ENCODE peak calls at places on chromosomes 13 and 19, in four cellular contexts. One of them, this sample, is unnamed.

GRCh38 chr19:41808663-41809566 is 12.5 kb downstream of the CEACAM3 start:
- DNase-seq in A549: no peak
- DNase-seq in fibroblast of lung: no peak
- DNase-seq in suprapubic skin: peak; percentile 48
- DNase-seq in this sample: no peak

GRCh38 chr19:28884786-28885476 is 328.0 kb downstream of the UQCRFS1 start:
- DNase-seq in suprapubic skin: no peak
- DNase-seq in A549: no peak
- DNase-seq in fibroblast of lung: no peak
- DNase-seq in this sample: no peak

GRCh38 chr19:48717059-48717395 is 2.5 kb downstream of the MAMSTR start:
- DNase-seq in suprapubic skin: no peak
- DNase-seq in A549: no peak
- DNase-seq in fibroblast of lung: peak; percentile 32
- DNase-seq in this sample: no peak

GRCh38 chr19:3576696-3577443 is 4.1 kb downstream of the HMG20B start:
- DNase-seq in A549: no peak
- DNase-seq in fibroblast of lung: peak; percentile 71
- DNase-seq in suprapubic skin: no peak
- DNase-seq in this sample: no peak

GRCh38 chr13:28719656-28720055 is 886 bp upstream of the SLC46A3 start:
- DNase-seq in suprapubic skin: no peak
- DNase-seq in fibroblast of lung: peak; percentile 70
- DNase-seq in A549: no peak
- DNase-seq in this sample: no peak

GRCh38 chr19:13195678-13196077 is 45.5 kb downstream of the IER2 start:
- DNase-seq in suprapubic skin: no peak
- DNase-seq in fibroblast of lung: no peak
- DNase-seq in A549: peak; percentile 36
- DNase-seq in this sample: no peak

GRCh38 chr13:114107686-114108081 is 24.7 kb downstream of the RASA3 start:
- DNase-seq in A549: no peak
- DNase-seq in suprapubic skin: peak; percentile 60
- DNase-seq in fibroblast of lung: peak; percentile 87
- DNase-seq in this sample: no peak

GRCh38 chr13:111865826-111866225 is 201.1 kb upstream of the SOX1 start:
- DNase-seq in fibroblast of lung: no peak
- DNase-seq in A549: no peak
- DNase-seq in suprapubic skin: no peak
- DNase-seq in this sample: no peak

GRCh38 chr19:4370418-4371041 is 27.2 kb downstream of the MPND start:
- DNase-seq in suprapubic skin: no peak
- DNase-seq in A549: no peak
- DNase-seq in fibroblast of lung: no peak
- DNase-seq in this sample: peak; percentile 45

GRCh38 chr13:94247890-94248289 is 231.6 kb downstream of the DCT start:
- DNase-seq in suprapubic skin: no peak
- DNase-seq in A549: no peak
- DNase-seq in fibroblast of lung: no peak
- DNase-seq in this sample: no peak

GRCh38 chr13:110523180-110523579 is 38.3 kb downstream of the RAB20 start:
- DNase-seq in suprapubic skin: no peak
- DNase-seq in A549: no peak
- DNase-seq in fibroblast of lung: no peak
- DNase-seq in this sample: no peak

GRCh38 chr13:110520431-110521295 is 40.9 kb downstream of the RAB20 start:
- DNase-seq in suprapubic skin: peak; percentile 91
- DNase-seq in fibroblast of lung: peak; percentile 66
- DNase-seq in A549: peak; percentile 20
- DNase-seq in this sample: no peak

GRCh38 chr13:110521946-110522345 is 39.6 kb downstream of the RAB20 start:
- DNase-seq in fibroblast of lung: no peak
- DNase-seq in suprapubic skin: no peak
- DNase-seq in A549: no peak
- DNase-seq in this sample: no peak

GRCh38 chr13:110519506-110519905 is 42.0 kb downstream of the RAB20 start:
- DNase-seq in fibroblast of lung: no peak
- DNase-seq in A549: no peak
- DNase-seq in suprapubic skin: no peak
- DNase-seq in this sample: no peak

DNA sequence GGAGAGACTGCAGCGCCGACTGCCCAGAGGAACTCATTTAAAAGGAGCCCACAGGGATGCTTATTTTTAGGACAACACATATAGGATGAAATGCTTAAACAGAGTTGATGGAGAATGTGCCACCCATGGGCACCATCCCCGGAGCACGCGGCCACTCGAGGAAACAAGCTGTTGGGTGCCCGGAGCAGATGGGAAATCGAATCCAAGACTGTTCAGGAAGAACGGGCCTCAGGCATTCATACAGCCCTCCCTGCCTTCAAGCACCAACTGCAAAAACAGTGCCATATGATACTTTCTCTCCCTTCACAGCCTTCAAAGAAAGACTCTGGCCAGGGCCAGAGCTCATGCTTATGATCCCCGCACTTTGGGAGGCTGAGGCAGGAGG is 40.2 kb downstream of the RAB20 start:
- DNase-seq in suprapubic skin: no peak
- DNase-seq in A549: no peak
- DNase-seq in fibroblast of lung: no peak
- DNase-seq in this sample: no peak
- H3K27ac ChIP-seq in suprapubic skin: peak overlapping the region; percentile 52
- H3K27ac ChIP-seq in A549: peak overlapping the region; percentile 24
- H3K27ac ChIP-seq in fibroblast of lung: no peak overlapping the region
- H3K27ac ChIP-seq in this sample: no peak overlapping the region

DNA sequence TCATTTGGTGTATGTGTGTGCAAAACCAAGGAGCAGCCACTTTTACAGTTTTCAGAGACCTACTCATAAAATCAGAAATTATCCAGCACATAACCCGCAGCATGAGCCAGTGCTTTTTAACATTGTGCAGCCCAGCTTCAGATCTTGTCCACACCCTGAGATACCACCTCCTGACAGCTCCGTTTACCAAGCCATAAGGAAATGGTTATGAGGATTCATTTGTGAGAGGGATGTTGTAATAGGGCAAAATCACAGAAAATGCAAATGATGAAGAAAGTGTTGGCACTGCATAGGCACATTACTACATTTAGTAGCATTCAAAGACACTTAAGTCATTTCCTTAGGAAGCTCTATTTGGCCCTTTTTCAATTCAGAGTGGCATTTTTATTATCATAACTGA is 277.4 kb downstream of the DNAJC15 start:
- DNase-seq in suprapubic skin: no peak
- DNase-seq in A549: no peak
- DNase-seq in fibroblast of lung: peak; percentile 29
- DNase-seq in this sample: no peak
- H3K27ac ChIP-seq in suprapubic skin: no peak overlapping the region
- H3K27ac ChIP-seq in A549: no peak overlapping the region
- H3K27ac ChIP-seq in fibroblast of lung: no peak overlapping the region
- H3K27ac ChIP-seq in this sample: no peak overlapping the region

DNA sequence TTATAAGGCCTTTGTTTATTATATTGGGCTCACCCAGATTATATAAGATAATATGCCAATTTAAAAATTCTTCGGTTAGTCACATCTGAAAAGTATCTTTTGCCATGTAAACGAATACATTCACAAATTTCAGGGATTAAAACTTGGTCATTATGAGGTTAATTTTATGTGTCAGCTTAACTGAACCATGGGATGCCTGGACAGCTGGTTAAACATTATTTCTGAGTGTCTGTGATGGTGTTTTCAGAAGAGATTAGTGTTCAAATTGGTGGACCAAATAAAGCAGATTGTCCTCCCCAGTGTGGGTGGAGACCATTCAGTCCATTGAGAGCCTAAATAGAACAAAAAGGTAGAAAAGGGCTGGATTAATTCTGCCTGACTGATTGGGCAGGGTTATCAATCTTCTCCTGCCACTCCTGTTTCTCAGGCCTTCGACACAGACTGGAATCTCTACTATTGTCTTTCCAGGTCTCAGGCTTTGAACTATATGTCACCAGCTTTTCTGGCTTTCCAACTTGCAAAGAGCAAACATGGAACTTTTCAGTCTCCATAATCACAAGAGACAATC is 203.8 kb upstream of the SLITRK6 start:
- DNase-seq in A549: no peak
- DNase-seq in fibroblast of lung: no peak
- DNase-seq in suprapubic skin: no peak
- DNase-seq in this sample: no peak
- H3K27ac ChIP-seq in A549: no peak overlapping the region
- H3K27ac ChIP-seq in fibroblast of lung: no peak overlapping the region
- H3K27ac ChIP-seq in suprapubic skin: no peak overlapping the region
- H3K27ac ChIP-seq in this sample: no peak overlapping the region

GRCh38 chr13:100484708-100485107 is 103.9 kb downstream of the GGACT start:
- DNase-seq in suprapubic skin: no peak
- DNase-seq in fibroblast of lung: no peak
- DNase-seq in A549: no peak
- DNase-seq in this sample: no peak
- H3K27ac ChIP-seq in suprapubic skin: no peak overlapping the region
- H3K27ac ChIP-seq in fibroblast of lung: no peak overlapping the region
- H3K27ac ChIP-seq in A549: no peak overlapping the region
- H3K27ac ChIP-seq in this sample: no peak overlapping the region

DNA sequence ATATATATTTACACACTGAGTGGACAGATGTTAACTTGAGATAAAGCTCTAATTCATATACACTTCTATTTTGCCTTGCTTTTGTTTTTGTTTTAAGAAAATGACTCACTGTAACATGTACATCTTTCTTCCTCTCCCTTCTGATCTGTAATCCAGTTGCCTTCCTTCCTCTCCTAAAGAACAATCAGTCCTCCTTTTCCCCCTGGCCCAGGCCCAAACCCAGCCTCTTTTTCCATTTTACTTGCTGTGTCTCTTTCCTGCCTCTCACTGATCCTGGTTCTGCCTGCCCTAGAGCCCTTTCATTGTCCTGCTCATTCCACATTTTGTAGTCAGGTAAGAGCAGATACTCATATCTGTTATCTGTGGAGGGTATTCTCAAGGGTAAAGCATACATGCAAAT is 50.8 kb downstream of the ZAR1L start:
- DNase-seq in A549: no peak
- DNase-seq in fibroblast of lung: peak; percentile 38
- DNase-seq in suprapubic skin: no peak
- DNase-seq in this sample: no peak
- H3K27ac ChIP-seq in A549: no peak overlapping the region
- H3K27ac ChIP-seq in fibroblast of lung: no peak overlapping the region
- H3K27ac ChIP-seq in suprapubic skin: no peak overlapping the region
- H3K27ac ChIP-seq in this sample: no peak overlapping the region

GRCh38 chr13:24221007-24221406 is 60.5 kb downstream of the SPATA13 start:
- DNase-seq in A549: peak; percentile 76
- DNase-seq in suprapubic skin: no peak
- DNase-seq in fibroblast of lung: no peak
- DNase-seq in this sample: no peak
- H3K27ac ChIP-seq in A549: peak overlapping the region; percentile 72
- H3K27ac ChIP-seq in suprapubic skin: no peak overlapping the region
- H3K27ac ChIP-seq in fibroblast of lung: no peak overlapping the region
- H3K27ac ChIP-seq in this sample: no peak overlapping the region

GRCh38 chr13:99985243-99985874 is 3.8 kb downstream of the ZIC2 start:
- DNase-seq in A549: no peak
- DNase-seq in fibroblast of lung: no peak
- DNase-seq in suprapubic skin: no peak
- DNase-seq in this sample: no peak
- H3K27ac ChIP-seq in A549: peak overlapping the region; percentile 47
- H3K27ac ChIP-seq in fibroblast of lung: no peak overlapping the region
- H3K27ac ChIP-seq in suprapubic skin: no peak overlapping the region
- H3K27ac ChIP-seq in this sample: no peak overlapping the region

This sample was measured in RWPE2.